ENCODE peak calls at places on chromosomes 6 and 20, in eight cellular contexts. One of them, this sample, is unnamed.

GRCh38 chr6:2656460-2657064 is 94.2 kb downstream of the MYLK4 start:
- DNase-seq in astrocyte of the cerebellum: no peak
- DNase-seq in progenitor cell of endocrine pancreas: no peak
- DNase-seq in activated B cell treated with CpG ODN at 0.5 μM for 24 hours: no peak
- DNase-seq in A673: no peak
- DNase-seq in ascending aorta: no peak
- DNase-seq in HL-60: no peak
- DNase-seq in BJ: no peak
- DNase-seq in this sample: no peak

GRCh38 chr20:20791664-20792568 is 79.5 kb upstream of the RALGAPA2 start:
- DNase-seq in BJ: no peak
- DNase-seq in activated B cell treated with CpG ODN at 0.5 μM for 24 hours: no peak
- DNase-seq in ascending aorta: no peak
- DNase-seq in HL-60: no peak
- DNase-seq in A673: no peak
- DNase-seq in astrocyte of the cerebellum: no peak
- DNase-seq in progenitor cell of endocrine pancreas: no peak
- DNase-seq in this sample: no peak

GRCh38 chr20:62503414-62504178 is 27.8 kb upstream of the GATA5 start:
- DNase-seq in progenitor cell of endocrine pancreas: no peak
- DNase-seq in ascending aorta: no peak
- DNase-seq in BJ: no peak
- DNase-seq in HL-60: no peak
- DNase-seq in A673: no peak
- DNase-seq in astrocyte of the cerebellum: no peak
- DNase-seq in activated B cell treated with CpG ODN at 0.5 μM for 24 hours: no peak
- DNase-seq in this sample: no peak

GRCh38 chr6:35896228-35896627 is 24.7 kb downstream of the SRPK1 start:
- DNase-seq in ascending aorta: no peak
- DNase-seq in BJ: no peak
- DNase-seq in A673: no peak
- DNase-seq in progenitor cell of endocrine pancreas: no peak
- DNase-seq in activated B cell treated with CpG ODN at 0.5 μM for 24 hours: no peak
- DNase-seq in astrocyte of the cerebellum: no peak
- DNase-seq in HL-60: no peak
- DNase-seq in this sample: no peak

GRCh38 chr6:73969982-73970960 is 274.3 kb downstream of the CD109 start:
- DNase-seq in activated B cell treated with CpG ODN at 0.5 μM for 24 hours: no peak
- DNase-seq in BJ: peak
- DNase-seq in progenitor cell of endocrine pancreas: no peak
- DNase-seq in astrocyte of the cerebellum: peak
- DNase-seq in A673: peak
- DNase-seq in ascending aorta: no peak
- DNase-seq in HL-60: peak
- DNase-seq in this sample: no peak

GRCh38 chr6:40755046-40755681 is 168.0 kb upstream of the LRFN2 start:
- DNase-seq in HL-60: no peak
- DNase-seq in astrocyte of the cerebellum: no peak
- DNase-seq in activated B cell treated with CpG ODN at 0.5 μM for 24 hours: no peak
- DNase-seq in A673: no peak
- DNase-seq in ascending aorta: no peak
- DNase-seq in BJ: no peak
- DNase-seq in progenitor cell of endocrine pancreas: no peak
- DNase-seq in this sample: no peak

GRCh38 chr20:3648941-3649340 is 14.3 kb downstream of the GFRA4 start:
- DNase-seq in A673: no peak
- DNase-seq in BJ: no peak
- DNase-seq in progenitor cell of endocrine pancreas: no peak
- DNase-seq in ascending aorta: no peak
- DNase-seq in activated B cell treated with CpG ODN at 0.5 μM for 24 hours: no peak
- DNase-seq in astrocyte of the cerebellum: no peak
- DNase-seq in HL-60: no peak
- DNase-seq in this sample: no peak

GRCh38 chr20:52840041-52840440 is 132.1 kb upstream of the TSHZ2 start:
- DNase-seq in astrocyte of the cerebellum: no peak
- DNase-seq in HL-60: no peak
- DNase-seq in A673: no peak
- DNase-seq in activated B cell treated with CpG ODN at 0.5 μM for 24 hours: no peak
- DNase-seq in progenitor cell of endocrine pancreas: no peak
- DNase-seq in BJ: no peak
- DNase-seq in ascending aorta: no peak
- DNase-seq in this sample: no peak

GRCh38 chr6:138752017-138752416 is 21.6 kb upstream of the CCDC28A start:
- DNase-seq in HL-60: no peak
- DNase-seq in progenitor cell of endocrine pancreas: no peak
- DNase-seq in activated B cell treated with CpG ODN at 0.5 μM for 24 hours: no peak
- DNase-seq in ascending aorta: no peak
- DNase-seq in astrocyte of the cerebellum: no peak
- DNase-seq in A673: peak
- DNase-seq in BJ: no peak
- DNase-seq in this sample: no peak

GRCh38 chr6:82040405-82041221 is 206.9 kb downstream of the IBTK start:
- DNase-seq in BJ: no peak
- DNase-seq in progenitor cell of endocrine pancreas: peak
- DNase-seq in astrocyte of the cerebellum: peak
- DNase-seq in HL-60: peak
- DNase-seq in ascending aorta: peak
- DNase-seq in A673: peak
- DNase-seq in activated B cell treated with CpG ODN at 0.5 μM for 24 hours: no peak
- DNase-seq in this sample: peak

GRCh38 chr20:21378259-21378658 is 19.1 kb downstream of the NKX2-4 start:
- DNase-seq in progenitor cell of endocrine pancreas: no peak
- DNase-seq in A673: no peak
- DNase-seq in activated B cell treated with CpG ODN at 0.5 μM for 24 hours: no peak
- DNase-seq in BJ: no peak
- DNase-seq in ascending aorta: no peak
- DNase-seq in astrocyte of the cerebellum: no peak
- DNase-seq in HL-60: no peak
- DNase-seq in this sample: no peak

GRCh38 chr6:44005507-44005903 is 121.7 kb downstream of the MRPL14 start:
- DNase-seq in HL-60: no peak
- DNase-seq in progenitor cell of endocrine pancreas: no peak
- DNase-seq in astrocyte of the cerebellum: no peak
- DNase-seq in BJ: no peak
- DNase-seq in A673: no peak
- DNase-seq in ascending aorta: no peak
- DNase-seq in activated B cell treated with CpG ODN at 0.5 μM for 24 hours: no peak
- DNase-seq in this sample: no peak

GRCh38 chr6:44003345-44004061 is 123.7 kb downstream of the MRPL14 start:
- DNase-seq in ascending aorta: no peak
- DNase-seq in A673: peak
- DNase-seq in BJ: no peak
- DNase-seq in activated B cell treated with CpG ODN at 0.5 μM for 24 hours: no peak
- DNase-seq in HL-60: no peak
- DNase-seq in astrocyte of the cerebellum: no peak
- DNase-seq in progenitor cell of endocrine pancreas: no peak
- DNase-seq in this sample: no peak

GRCh38 chr6:44006123-44006871 is 121.0 kb downstream of the MRPL14 start:
- DNase-seq in progenitor cell of endocrine pancreas: no peak
- DNase-seq in HL-60: no peak
- DNase-seq in activated B cell treated with CpG ODN at 0.5 μM for 24 hours: no peak
- DNase-seq in ascending aorta: no peak
- DNase-seq in astrocyte of the cerebellum: no peak
- DNase-seq in BJ: no peak
- DNase-seq in A673: no peak
- DNase-seq in this sample: no peak

GRCh38 chr6:44004136-44004535 is 123.1 kb downstream of the MRPL14 start:
- DNase-seq in HL-60: no peak
- DNase-seq in progenitor cell of endocrine pancreas: no peak
- DNase-seq in A673: peak
- DNase-seq in ascending aorta: no peak
- DNase-seq in astrocyte of the cerebellum: no peak
- DNase-seq in activated B cell treated with CpG ODN at 0.5 μM for 24 hours: no peak
- DNase-seq in BJ: no peak
- DNase-seq in this sample: no peak

DNA sequence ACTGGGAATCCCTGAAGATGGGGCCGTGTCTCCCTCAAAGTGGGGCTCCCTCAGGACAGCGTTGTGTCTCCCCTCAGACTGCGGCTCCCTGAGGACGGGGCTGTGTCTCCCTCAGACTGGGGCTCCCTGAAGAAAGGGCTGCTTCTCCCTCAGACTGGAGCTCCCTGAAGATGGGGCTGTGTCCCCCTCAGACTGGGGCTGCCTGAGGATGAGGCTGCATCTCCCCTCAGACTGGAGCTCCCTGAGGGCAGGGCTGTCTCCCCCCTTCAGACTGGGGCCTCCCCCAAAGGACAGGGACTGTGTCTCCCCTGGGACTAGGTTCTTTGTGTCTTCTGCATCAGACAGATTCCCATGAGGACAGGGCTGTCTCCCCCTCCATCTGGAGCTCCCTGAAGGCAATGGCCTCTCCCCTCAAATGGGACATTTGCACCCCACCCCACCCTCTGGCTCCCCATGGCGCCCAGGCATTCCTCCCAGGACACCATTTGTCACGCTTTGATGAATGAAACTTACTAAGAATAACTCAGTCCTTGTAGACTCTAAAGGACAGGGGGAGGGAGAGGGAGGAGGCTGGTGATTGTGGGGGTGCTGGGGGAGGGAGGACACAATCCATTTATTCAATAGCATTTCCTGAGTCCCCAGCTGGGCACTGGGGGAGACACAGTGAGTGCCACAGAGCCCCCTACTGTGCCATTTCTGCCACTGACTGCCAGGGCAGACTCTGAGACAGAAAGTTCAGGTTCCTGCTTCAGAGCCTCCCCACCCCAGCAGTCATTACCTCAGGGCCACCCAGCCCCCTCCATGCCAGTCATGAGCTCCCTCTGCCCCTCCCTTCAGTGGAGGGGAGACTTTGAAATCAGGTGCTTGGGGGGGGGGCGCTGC is 122.4 kb downstream of the MRPL14 start:
- DNase-seq in ascending aorta: no peak
- DNase-seq in activated B cell treated with CpG ODN at 0.5 μM for 24 hours: no peak
- DNase-seq in HL-60: peak
- DNase-seq in astrocyte of the cerebellum: no peak
- DNase-seq in progenitor cell of endocrine pancreas: no peak
- DNase-seq in A673: peak
- DNase-seq in BJ: no peak
- DNase-seq in this sample: no peak
- TF ChIP-seq CTCF in ascending aorta: no peak
- TF ChIP-seq CTCF in activated B cell treated with CpG ODN at 0.5 μM for 24 hours: no peak
- TF ChIP-seq CTCF in HL-60: peak
- TF ChIP-seq CTCF in astrocyte of the cerebellum: peak
- TF ChIP-seq CTCF in progenitor cell of endocrine pancreas: peak
- TF ChIP-seq CTCF in A673: peak
- TF ChIP-seq CTCF in BJ: peak
- TF ChIP-seq CTCF in this sample: no peak

DNA sequence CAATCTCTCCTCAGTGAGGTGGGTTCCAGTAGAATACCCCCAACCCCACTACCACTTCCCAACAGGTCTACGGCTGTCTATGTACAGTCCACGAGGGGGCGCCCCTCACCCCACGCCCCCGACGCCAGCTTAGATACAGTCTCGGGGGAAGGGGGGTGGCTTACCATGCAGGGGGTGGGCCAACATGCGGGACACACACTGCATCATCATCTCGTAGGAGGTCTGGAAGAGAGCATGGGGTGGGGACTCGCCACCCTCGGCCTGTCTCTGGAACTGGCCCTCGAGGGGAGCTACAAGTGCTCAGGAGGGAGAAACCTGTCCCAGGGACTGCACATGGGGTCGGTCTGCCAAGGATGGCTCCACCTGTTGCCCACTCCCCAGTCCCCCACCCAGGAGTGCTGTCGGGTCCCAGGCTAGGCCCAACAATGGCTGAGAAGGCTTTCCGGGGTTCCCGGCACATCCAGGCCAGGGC is 8.5 kb downstream of the MTCH1 start:
- DNase-seq in ascending aorta: no peak
- DNase-seq in astrocyte of the cerebellum: no peak
- DNase-seq in activated B cell treated with CpG ODN at 0.5 μM for 24 hours: no peak
- DNase-seq in A673: peak
- DNase-seq in HL-60: no peak
- DNase-seq in progenitor cell of endocrine pancreas: no peak
- DNase-seq in BJ: no peak
- DNase-seq in this sample: no peak
- TF ChIP-seq CTCF in ascending aorta: no peak
- TF ChIP-seq CTCF in astrocyte of the cerebellum: peak
- TF ChIP-seq CTCF in activated B cell treated with CpG ODN at 0.5 μM for 24 hours: no peak
- TF ChIP-seq CTCF in A673: peak
- TF ChIP-seq CTCF in HL-60: peak
- TF ChIP-seq CTCF in progenitor cell of endocrine pancreas: peak
- TF ChIP-seq CTCF in BJ: peak
- TF ChIP-seq CTCF in this sample: no peak

GRCh38 chr20:48404598-48404997 is 423.2 kb downstream of the PREX1 start:
- DNase-seq in HL-60: no peak
- DNase-seq in ascending aorta: no peak
- DNase-seq in activated B cell treated with CpG ODN at 0.5 μM for 24 hours: no peak
- DNase-seq in astrocyte of the cerebellum: no peak
- DNase-seq in progenitor cell of endocrine pancreas: no peak
- DNase-seq in BJ: no peak
- DNase-seq in A673: no peak
- DNase-seq in this sample: no peak
- TF ChIP-seq CTCF in HL-60: no peak
- TF ChIP-seq CTCF in ascending aorta: no peak
- TF ChIP-seq CTCF in activated B cell treated with CpG ODN at 0.5 μM for 24 hours: no peak
- TF ChIP-seq CTCF in astrocyte of the cerebellum: no peak
- TF ChIP-seq CTCF in progenitor cell of endocrine pancreas: peak
- TF ChIP-seq CTCF in BJ: no peak
- TF ChIP-seq CTCF in A673: peak
- TF ChIP-seq CTCF in this sample: peak

GRCh38 chr6:104539173-104539572 is 320.5 kb downstream of the HACE1 start:
- DNase-seq in astrocyte of the cerebellum: no peak
- DNase-seq in A673: no peak
- DNase-seq in HL-60: no peak
- DNase-seq in progenitor cell of endocrine pancreas: no peak
- DNase-seq in ascending aorta: no peak
- DNase-seq in activated B cell treated with CpG ODN at 0.5 μM for 24 hours: no peak
- DNase-seq in BJ: no peak
- DNase-seq in this sample: no peak

GRCh38 chr6:104537872-104538271 is 321.8 kb downstream of the HACE1 start:
- DNase-seq in activated B cell treated with CpG ODN at 0.5 μM for 24 hours: no peak
- DNase-seq in ascending aorta: no peak
- DNase-seq in A673: no peak
- DNase-seq in BJ: no peak
- DNase-seq in progenitor cell of endocrine pancreas: no peak
- DNase-seq in HL-60: no peak
- DNase-seq in astrocyte of the cerebellum: no peak
- DNase-seq in this sample: no peak

GRCh38 chr6:104537185-104537584 is 322.5 kb downstream of the HACE1 start:
- DNase-seq in activated B cell treated with CpG ODN at 0.5 μM for 24 hours: no peak
- DNase-seq in HL-60: no peak
- DNase-seq in ascending aorta: no peak
- DNase-seq in astrocyte of the cerebellum: peak
- DNase-seq in A673: no peak
- DNase-seq in BJ: peak
- DNase-seq in progenitor cell of endocrine pancreas: no peak
- DNase-seq in this sample: no peak

GRCh38 chr6:104540743-104541142 is 319.0 kb downstream of the HACE1 start:
- DNase-seq in astrocyte of the cerebellum: peak
- DNase-seq in A673: no peak
- DNase-seq in activated B cell treated with CpG ODN at 0.5 μM for 24 hours: no peak
- DNase-seq in ascending aorta: no peak
- DNase-seq in BJ: peak
- DNase-seq in progenitor cell of endocrine pancreas: no peak
- DNase-seq in HL-60: no peak
- DNase-seq in this sample: no peak

DNA sequence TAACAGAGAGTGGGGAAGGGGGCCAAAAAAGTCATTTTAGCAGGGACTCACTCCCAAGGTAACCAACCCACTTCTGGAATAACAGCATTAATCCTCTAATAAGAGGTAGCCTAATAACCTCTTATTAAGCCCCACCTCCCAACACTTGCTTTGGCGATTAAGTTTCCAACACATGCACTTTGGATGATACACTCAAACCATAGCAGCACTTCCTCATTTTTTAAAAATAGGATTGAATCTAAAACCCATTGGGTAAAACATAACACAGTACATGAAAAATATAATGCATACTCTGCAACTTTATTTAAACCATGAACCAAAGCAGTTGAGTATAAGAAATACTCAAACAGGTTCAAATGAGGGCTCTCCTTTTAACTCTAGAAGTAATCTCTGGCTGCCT is 318.3 kb downstream of the HACE1 start:
- DNase-seq in HL-60: no peak
- DNase-seq in astrocyte of the cerebellum: no peak
- DNase-seq in BJ: no peak
- DNase-seq in A673: no peak
- DNase-seq in ascending aorta: no peak
- DNase-seq in progenitor cell of endocrine pancreas: no peak
- DNase-seq in activated B cell treated with CpG ODN at 0.5 μM for 24 hours: no peak
- DNase-seq in this sample: no peak
- TF ChIP-seq CTCF in HL-60: no peak
- TF ChIP-seq CTCF in astrocyte of the cerebellum: no peak
- TF ChIP-seq CTCF in BJ: no peak
- TF ChIP-seq CTCF in A673: no peak
- TF ChIP-seq CTCF in ascending aorta: no peak
- TF ChIP-seq CTCF in progenitor cell of endocrine pancreas: no peak
- TF ChIP-seq CTCF in activated B cell treated with CpG ODN at 0.5 μM for 24 hours: no peak
- TF ChIP-seq CTCF in this sample: no peak